ENCODE peak calls at places on chromosomes 11 and 22, in nine cellular contexts. O is Right ventricle myocardium inferior; K is cerebellum; H is activated gamma-delta T cell treated with Interleukin-2 at 50 U/mL for 16 hours; G is GM13977; Y is NCI-H774; T is mucosa of descending colon; M is OCI-LY7; L is naive thymus-derived CD8-positive, alpha-beta T cell. Q is an unnamed sample.

GRCh38 chr22:44818727-44819126 is 66.4 kb downstream of the ARHGAP8 start:
- DNase-seq in O (no peak), K (no peak), H (no peak), G (no peak), Y (no peak), T (no peak), M (no peak), L (no peak), Q (no peak)

GRCh38 chr22:37088108-37088605 is 21.4 kb downstream of the TMPRSS6 start:
- DNase-seq in O (no peak), K (no peak), H (no peak), G (no peak), Y (no peak), T (no peak), M (no peak), L (no peak), Q (peak)

GRCh38 chr22:19610518-19611253 is 86.5 kb upstream of the CLDN5 start:
- DNase-seq in O (no peak), K (no peak), H (no peak), G (no peak), Y (no peak), T (no peak), M (peak), L (peak), Q (no peak)

GRCh38 chr11:44716256-44716655 is 10.5 kb upstream of the TSPAN18 start:
- DNase-seq in O (no peak), K (no peak), H (no peak), G (no peak), Y (no peak), T (no peak), M (no peak), L (no peak), Q (no peak)

GRCh38 chr22:26542831-26543230 is 30.6 kb upstream of the TFIP11 start:
- DNase-seq in O (no peak), K (no peak), H (no peak), G (no peak), Y (no peak), T (peak), M (peak), L (peak), Q (no peak)

GRCh38 chr11:34669458-34669857 is 48.6 kb downstream of the EHF start:
- DNase-seq in O (no peak), K (no peak), H (no peak), G (no peak), Y (no peak), T (no peak), M (no peak), L (no peak), Q (no peak)

GRCh38 chr22:46008836-46009596 is 32.1 kb upstream of the WNT7B start:
- DNase-seq in O (no peak), K (no peak), H (no peak), G (no peak), Y (no peak), T (no peak), M (no peak), L (no peak), Q (peak)

GRCh38 chr11:123681007-123681406 is 26.6 kb upstream of the SCN3B start:
- DNase-seq in O (no peak), K (no peak), H (no peak), G (no peak), Y (no peak), T (no peak), M (no peak), L (peak), Q (no peak)

GRCh38 chr11:266676-267439 is 11.3 kb upstream of the NLRP6 start:
- DNase-seq in O (peak), K (no peak), H (no peak), G (no peak), Y (no peak), T (no peak), M (peak), L (peak), Q (no peak)

GRCh38 chr22:19805821-19806212 is 45.2 kb downstream of the TBX1 start:
- DNase-seq in O (no peak), K (no peak), H (peak), G (no peak), Y (no peak), T (no peak), M (no peak), L (no peak), Q (no peak)

GRCh38 chr11:43507171-43507570 is 148.5 kb downstream of the TTC17 start:
- DNase-seq in O (no peak), K (no peak), H (no peak), G (no peak), Y (no peak), T (no peak), M (no peak), L (no peak), Q (no peak)

GRCh38 chr22:27534720-27535125 is 266.8 kb downstream of the MN1 start:
- DNase-seq in O (no peak), K (no peak), H (no peak), G (no peak), Y (no peak), T (no peak), M (no peak), L (no peak), Q (no peak)

GRCh38 chr11:5689551-5689983 is at the start of gene TRIM22:
- DNase-seq in O (no peak), K (no peak), H (peak), G (peak), Y (no peak), T (peak), M (peak), L (peak), Q (peak)

GRCh38 chr11:117099681-117100080 is 1.5 kb upstream of the SIK3 start:
- DNase-seq in O (no peak), K (no peak), H (no peak), G (no peak), Y (no peak), T (no peak), M (no peak), L (no peak), Q (no peak)

GRCh38 chr11:45921561-45922424 is 663 bp upstream of the LARGE2 start:
- DNase-seq in O (peak), K (no peak), H (peak), G (peak), Y (peak), T (peak), M (peak), L (no peak), Q (peak)

GRCh38 chr22:23564276-23564675 is 15.8 kb downstream of the IGLL1 start:
- DNase-seq in O (no peak), K (no peak), H (no peak), G (no peak), Y (no peak), T (no peak), M (no peak), L (no peak), Q (no peak)

GRCh38 chr11:129146196-129146595 is 45.9 kb downstream of the ARHGAP32 start:
- DNase-seq in O (no peak), K (no peak), H (no peak), G (no peak), Y (no peak), T (no peak), M (no peak), L (no peak), Q (no peak)

GRCh38 chr22:48940266-48940987 is 887.2 kb downstream of the BRD1 start:
- DNase-seq in O (no peak), K (no peak), H (no peak), G (no peak), Y (no peak), T (no peak), M (no peak), L (no peak), Q (no peak)

GRCh38 chr22:41848468-41848867 is 15.6 kb downstream of the SREBF2 start:
- DNase-seq in O (no peak), K (no peak), H (no peak), G (no peak), Y (no peak), T (peak), M (no peak), L (no peak), Q (peak)

Q was measured in right cardiac atrium.